ENCODE peak calls at places on chromosomes 7 and 10, in five cellular contexts. Z, M, D, T and F are unnamed samples.

GRCh38 chr7:155363852-155364600 is 66.3 kb downstream of the INSIG1 start:
- DNase-seq in D (no peak), M (no peak), Z (no peak), T (no peak), F (no peak)

GRCh38 chr7:50353201-50353600 is 48.7 kb downstream of the IKZF1 start:
- DNase-seq in Z (no peak), T (no peak), M (no peak), D (no peak), F (no peak)

GRCh38 chr10:95605163-95605562 is 44.0 kb upstream of the SORBS1 start:
- DNase-seq in T (no peak), Z (no peak), D (no peak), M (no peak), F (no peak)

GRCh38 chr7:112630565-112630964 is 149.8 kb downstream of the LSMEM1 start:
- DNase-seq in M (no peak), Z (no peak), T (no peak), D (no peak), F (no peak)

GRCh38 chr7:107560898-107561516 is 2.7 kb downstream of the COG5 start:
- DNase-seq in M (no peak), Z (no peak), D (no peak), T (no peak), F (peak; percentile 56)

GRCh38 chr10:73306171-73306708 is 52.4 kb downstream of the CFAP70 start:
- DNase-seq in Z (no peak), M (no peak), D (no peak), T (no peak), F (no peak)

GRCh38 chr7:26397786-26398435 is 106.2 kb downstream of the SNX10 start:
- DNase-seq in Z (peak; percentile 76), T (peak; percentile 73), D (peak; percentile 51), M (no peak), F (no peak)

GRCh38 chr10:45464958-45465567 is 91.0 kb downstream of the ALOX5 start:
- DNase-seq in D (peak; percentile 57), T (peak; percentile 68), Z (peak; percentile 84), M (peak; percentile 69), F (peak; percentile 9)

GRCh38 chr7:151819826-151820225 is 57.1 kb downstream of the PRKAG2 start:
- DNase-seq in M (no peak), Z (no peak), D (no peak), T (no peak), F (no peak)

GRCh38 chr10:11036424-11037011 is 18.8 kb downstream of the CELF2 start:
- DNase-seq in M (peak; percentile 22), Z (peak; percentile 77), D (peak; percentile 33), T (peak; percentile 50), F (no peak)

GRCh38 chr10:59098387-59098786 is 78.1 kb upstream of the PHYHIPL start:
- DNase-seq in M (no peak), D (no peak), Z (no peak), T (no peak), F (no peak)

DNA sequence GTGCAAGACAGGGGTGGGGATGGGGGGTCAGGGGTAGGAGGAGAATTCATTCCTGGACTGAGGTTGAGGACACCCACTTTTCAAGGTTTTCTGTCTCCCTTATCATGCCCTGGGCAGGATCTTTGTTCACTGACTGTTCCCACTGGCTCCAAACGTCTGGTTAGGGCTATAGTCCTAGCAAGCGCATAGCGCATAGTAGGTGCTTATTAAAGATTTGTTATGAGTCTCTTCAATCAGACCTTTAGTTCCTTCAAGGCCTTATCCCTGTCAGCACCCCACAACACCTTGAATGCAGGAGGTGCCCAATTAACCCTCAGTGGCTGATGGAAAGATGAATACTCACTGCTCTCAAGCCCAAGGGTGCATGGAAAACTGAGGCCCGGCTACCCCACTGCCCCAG is 177.9 kb downstream of the SH3PXD2A start:
- DNase-seq in M (no peak), T (no peak), Z (no peak), D (no peak), F (no peak)
- H3K4me2 ChIP-seq in M (no peak overlapping the region), T (no peak overlapping the region), Z (no peak overlapping the region), D (no peak overlapping the region), F (no peak overlapping the region)

GRCh38 chr7:47379629-47380324 is 202.1 kb downstream of the TNS3 start:
- DNase-seq in T (peak; percentile 47), D (peak; percentile 20), Z (peak; percentile 42), M (peak; percentile 86), F (peak; percentile 40)
- H3K4me2 ChIP-seq in T (no peak overlapping the region), D (no peak overlapping the region), Z (peak overlapping the region; percentile 43), M (no peak overlapping the region), F (peak overlapping the region; percentile 72)

GRCh38 chr7:100248483-100248882 is 28.7 kb downstream of the PVRIG start:
- DNase-seq in D (no peak), T (no peak), Z (no peak), M (no peak), F (no peak)

DNA sequence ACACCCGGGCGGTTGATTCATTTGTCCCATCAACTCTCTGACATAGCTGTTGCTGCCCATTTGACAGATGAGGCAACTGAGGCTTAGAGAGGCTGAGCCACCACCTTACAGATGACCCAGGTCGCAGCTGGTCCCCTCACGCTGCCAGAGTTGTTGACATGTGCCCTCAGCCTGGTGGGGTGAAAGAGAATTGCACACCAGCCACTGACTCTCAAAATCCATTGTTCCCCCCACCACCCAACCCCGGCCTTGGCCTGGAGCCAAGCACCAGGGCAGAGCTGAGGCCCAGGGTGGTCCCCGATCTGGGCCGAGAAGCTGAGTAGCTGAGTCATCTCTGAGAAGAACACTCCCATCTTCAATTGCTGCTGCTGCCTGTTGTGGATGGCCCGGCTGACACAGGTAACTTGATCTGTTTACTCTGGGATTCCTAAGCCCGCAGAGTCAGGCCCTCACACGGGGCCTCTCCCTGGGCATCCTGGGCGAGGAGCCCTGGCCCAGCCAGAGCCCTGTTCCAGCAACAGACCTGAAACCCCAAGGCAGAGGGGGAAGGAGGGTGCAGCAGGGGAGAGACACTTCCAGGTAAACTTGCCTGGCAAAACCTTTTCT is 27.5 kb downstream of the PVRIG start:
- DNase-seq in D (no peak), Z (peak; percentile 93), T (peak; percentile 91), M (peak; percentile 97), F (no peak)
- H3K4me2 ChIP-seq in D (peak overlapping the region; percentile 11), Z (peak overlapping the region; percentile 42), T (no peak overlapping the region), M (peak overlapping the region; percentile 32), F (no peak overlapping the region)

DNA sequence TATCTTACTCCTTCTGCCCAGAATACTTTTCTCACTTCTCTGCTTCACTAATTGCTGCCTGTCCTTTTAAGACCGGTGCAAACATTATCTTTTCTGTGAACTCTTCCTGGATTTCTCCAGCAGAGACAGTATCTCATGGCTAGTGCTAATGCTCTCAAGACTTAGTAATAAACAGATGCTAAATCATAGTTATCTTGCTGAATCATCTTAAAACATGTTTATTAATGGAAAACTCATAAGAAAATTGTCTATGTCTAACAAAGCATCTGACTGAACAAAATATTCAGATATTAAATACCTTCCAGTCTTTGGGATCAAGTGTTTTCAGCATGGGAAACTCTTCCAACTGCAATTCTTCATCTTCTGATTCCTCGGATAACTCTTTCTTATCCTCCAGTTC is 3.1 kb downstream of the DNAJC2 start:
- DNase-seq in Z (no peak), D (no peak), T (no peak), M (no peak), F (no peak)
- H3K4me2 ChIP-seq in Z (no peak overlapping the region), D (no peak overlapping the region), T (no peak overlapping the region), M (no peak overlapping the region), F (no peak overlapping the region)

DNA sequence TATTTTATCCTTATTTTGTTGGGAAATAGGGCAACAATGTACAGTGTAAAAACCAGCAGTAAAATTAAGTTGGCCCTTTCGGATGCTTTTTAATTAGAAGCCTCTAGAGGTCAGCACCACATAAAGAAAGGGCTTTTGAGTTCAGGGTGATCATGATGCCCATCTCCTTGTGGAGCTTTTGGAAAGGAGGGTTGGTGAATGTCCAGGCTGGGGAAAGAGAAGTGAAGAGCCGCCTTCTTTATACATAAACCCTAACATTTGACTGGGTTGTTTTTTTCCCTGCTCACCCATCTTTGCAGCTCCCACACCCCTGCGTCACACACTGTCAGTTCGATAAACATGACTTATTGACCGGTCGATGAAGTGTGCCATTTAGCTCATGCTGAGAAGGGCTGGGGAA is 29.8 kb downstream of the MTURN start:
- DNase-seq in D (no peak), Z (peak; percentile 87), T (no peak), M (peak; percentile 32), F (no peak)
- H3K4me2 ChIP-seq in D (no peak overlapping the region), Z (no peak overlapping the region), T (no peak overlapping the region), M (no peak overlapping the region), F (no peak overlapping the region)